ENCODE peak calls at places on chromosomes 7 and 10, in seven cellular contexts. L is CD8-positive, alpha-beta T cell; C is left ventricle myocardium inferior; W is endothelial cell; U is stimulated activated CD4-positive, alpha-beta T cell treated with anti-CD3 and anti-CD28 coated beads, Interleukin-1b, Interleukin-23, amount 100 ng/mL, for 4 hours; B is NCI-H1105 treated with DMSO at 0.1 percent for 48 hours; N is T-helper 2 cell. M is an unnamed sample.

GRCh38 chr7:127887096-127887495 is 144.1 kb downstream of the LRRC4 start:
- DNase-seq in L (no peak), C (no peak), W (no peak), U (no peak), B (no peak), N (no peak), M (no peak)

GRCh38 chr10:22573820-22574569 is 140.4 kb downstream of the PIP4K2A start:
- DNase-seq in L (peak), C (no peak), W (peak), U (no peak), B (peak), N (no peak), M (peak)

GRCh38 chr10:78656397-78656796 is 412.4 kb upstream of the ZMIZ1 start:
- DNase-seq in L (no peak), C (no peak), W (no peak), U (no peak), B (no peak), N (no peak), M (no peak)

GRCh38 chr10:116767235-116767634 is 24.9 kb upstream of the HSPA12A start:
- DNase-seq in L (no peak), C (peak), W (no peak), U (no peak), B (no peak), N (no peak), M (no peak)

GRCh38 chr10:12835709-12836108 is 165.8 kb downstream of the CCDC3 start:
- DNase-seq in L (no peak), C (no peak), W (no peak), U (no peak), B (no peak), N (no peak), M (no peak)

GRCh38 chr10:126433351-126433750 is 45.1 kb upstream of the ADAM12 start:
- DNase-seq in L (no peak), C (no peak), W (no peak), U (no peak), B (no peak), N (no peak), M (no peak)

GRCh38 chr10:29646238-29646902 is 11.6 kb upstream of the SVIL start:
- DNase-seq in L (no peak), C (no peak), W (no peak), U (no peak), B (peak), N (no peak), M (no peak)

GRCh38 chr7:128366290-128366689 is 4.8 kb upstream of the PRRT4 start:
- DNase-seq in L (no peak), C (no peak), W (no peak), U (no peak), B (no peak), N (no peak), M (peak)

GRCh38 chr10:46020871-46021553 is 9.4 kb downstream of the NCOA4 start:
- DNase-seq in L (no peak), C (no peak), W (no peak), U (no peak), B (no peak), N (no peak), M (no peak)

GRCh38 chr10:102652170-102652926 is 8.1 kb downstream of the TRIM8 start:
- DNase-seq in L (no peak), C (no peak), W (no peak), U (no peak), B (no peak), N (no peak), M (no peak)

GRCh38 chr7:35036361-35037171 is 719 bp downstream of the DPY19L1 start:
- DNase-seq in L (peak), C (peak), W (peak), U (peak), B (peak), N (peak), M (peak)

GRCh38 chr10:100737359-100738054 is 7.9 kb upstream of the PAX2 start:
- DNase-seq in L (no peak), C (no peak), W (no peak), U (no peak), B (no peak), N (no peak), M (no peak)

GRCh38 chr10:73899401-73899780 is 11.5 kb upstream of the PLAU start:
- DNase-seq in L (no peak), C (no peak), W (no peak), U (no peak), B (no peak), N (no peak), M (no peak)

GRCh38 chr7:138934861-138935260 is 46.3 kb downstream of the KIAA1549 start:
- DNase-seq in L (no peak), C (no peak), W (no peak), U (no peak), B (no peak), N (no peak), M (no peak)

GRCh38 chr7:40733578-40733977 is 598.8 kb downstream of the SUGCT start:
- DNase-seq in L (no peak), C (no peak), W (no peak), U (no peak), B (no peak), N (no peak), M (peak)

GRCh38 chr10:48684463-48684791 is 246 bp upstream of the WDFY4 start:
- DNase-seq in L (no peak), C (no peak), W (no peak), U (no peak), B (no peak), N (no peak), M (no peak)

GRCh38 chr7:155163696-155164095 is 93.6 kb downstream of the HTR5A start:
- DNase-seq in L (no peak), C (no peak), W (no peak), U (no peak), B (no peak), N (no peak), M (no peak)